ENCODE peak calls at places on chromosomes 4 and X, in nine cellular contexts. One of them, this sample, is unnamed.

GRCh38 chr4:38752393-38752961 is 30.3 kb downstream of the TLR10 start:
- DNase-seq in RPMI7951: peak; percentile 62
- DNase-seq in tibial artery: no peak
- DNase-seq in GM19239: peak; percentile 39
- DNase-seq in NCI-H1694: no peak
- DNase-seq in NCI-H1417: no peak
- DNase-seq in left ventricle myocardium inferior: no peak
- DNase-seq in NCI-H446: no peak
- DNase-seq in activated T-cell treated with anti-CD3 and anti-CD28 coated beads for 48 hours: no peak
- DNase-seq in this sample: no peak

GRCh38 chrX:24506082-24506481 is 41.0 kb downstream of the PDK3 start:
- DNase-seq in NCI-H1694: no peak
- DNase-seq in GM19239: no peak
- DNase-seq in NCI-H446: no peak
- DNase-seq in left ventricle myocardium inferior: no peak
- DNase-seq in tibial artery: no peak
- DNase-seq in NCI-H1417: no peak
- DNase-seq in RPMI7951: peak; percentile 52
- DNase-seq in activated T-cell treated with anti-CD3 and anti-CD28 coated beads for 48 hours: peak; percentile 6
- DNase-seq in this sample: no peak

GRCh38 chrX:54640721-54641120 is 110.7 kb downstream of the GNL3L start:
- DNase-seq in RPMI7951: peak; percentile 28
- DNase-seq in activated T-cell treated with anti-CD3 and anti-CD28 coated beads for 48 hours: no peak
- DNase-seq in NCI-H446: no peak
- DNase-seq in left ventricle myocardium inferior: no peak
- DNase-seq in NCI-H1417: no peak
- DNase-seq in GM19239: no peak
- DNase-seq in NCI-H1694: no peak
- DNase-seq in tibial artery: no peak
- DNase-seq in this sample: peak; percentile 95

GRCh38 chr4:128385683-128386304 is 98.2 kb upstream of the PGRMC2 start:
- DNase-seq in left ventricle myocardium inferior: no peak
- DNase-seq in NCI-H1694: no peak
- DNase-seq in activated T-cell treated with anti-CD3 and anti-CD28 coated beads for 48 hours: no peak
- DNase-seq in NCI-H1417: no peak
- DNase-seq in RPMI7951: peak; percentile 74
- DNase-seq in tibial artery: no peak
- DNase-seq in GM19239: no peak
- DNase-seq in NCI-H446: no peak
- DNase-seq in this sample: no peak

GRCh38 chr4:24912252-24913098 is at the start of gene CCDC149:
- DNase-seq in NCI-H446: no peak
- DNase-seq in RPMI7951: peak; percentile 65
- DNase-seq in activated T-cell treated with anti-CD3 and anti-CD28 coated beads for 48 hours: peak; percentile 4
- DNase-seq in NCI-H1417: peak; percentile 97
- DNase-seq in NCI-H1694: peak; percentile 41
- DNase-seq in tibial artery: peak; percentile 81
- DNase-seq in left ventricle myocardium inferior: peak; percentile 71
- DNase-seq in GM19239: no peak
- DNase-seq in this sample: peak; percentile 92

GRCh38 chrX:140948827-140949226 is 53.6 kb upstream of the SPANXB1 start:
- DNase-seq in activated T-cell treated with anti-CD3 and anti-CD28 coated beads for 48 hours: no peak
- DNase-seq in NCI-H446: no peak
- DNase-seq in NCI-H1694: no peak
- DNase-seq in RPMI7951: no peak
- DNase-seq in NCI-H1417: no peak
- DNase-seq in GM19239: no peak
- DNase-seq in tibial artery: no peak
- DNase-seq in left ventricle myocardium inferior: no peak
- DNase-seq in this sample: peak; percentile 2

GRCh38 chr4:100823993-100824323 is 306.1 kb upstream of the EMCN start:
- DNase-seq in NCI-H1694: no peak
- DNase-seq in NCI-H1417: no peak
- DNase-seq in NCI-H446: no peak
- DNase-seq in RPMI7951: no peak
- DNase-seq in left ventricle myocardium inferior: no peak
- DNase-seq in activated T-cell treated with anti-CD3 and anti-CD28 coated beads for 48 hours: no peak
- DNase-seq in tibial artery: no peak
- DNase-seq in GM19239: no peak
- DNase-seq in this sample: no peak

GRCh38 chr4:55087016-55087929 is 38.1 kb downstream of the KDR start:
- DNase-seq in RPMI7951: no peak
- DNase-seq in tibial artery: no peak
- DNase-seq in GM19239: no peak
- DNase-seq in NCI-H446: no peak
- DNase-seq in left ventricle myocardium inferior: no peak
- DNase-seq in NCI-H1417: no peak
- DNase-seq in activated T-cell treated with anti-CD3 and anti-CD28 coated beads for 48 hours: no peak
- DNase-seq in NCI-H1694: no peak
- DNase-seq in this sample: no peak

GRCh38 chrX:154396948-154397887 is 959 bp upstream of the RPL10 start:
- DNase-seq in GM19239: no peak
- DNase-seq in RPMI7951: peak; percentile 64
- DNase-seq in NCI-H1694: peak; percentile 32
- DNase-seq in activated T-cell treated with anti-CD3 and anti-CD28 coated beads for 48 hours: peak; percentile 67
- DNase-seq in tibial artery: peak; percentile 87
- DNase-seq in left ventricle myocardium inferior: peak; percentile 81
- DNase-seq in NCI-H1417: peak; percentile 59
- DNase-seq in NCI-H446: no peak
- DNase-seq in this sample: peak; percentile 75

GRCh38 chr4:24266951-24267577 is 317.3 kb downstream of the DHX15 start:
- DNase-seq in activated T-cell treated with anti-CD3 and anti-CD28 coated beads for 48 hours: no peak
- DNase-seq in RPMI7951: peak; percentile 8
- DNase-seq in NCI-H1417: no peak
- DNase-seq in NCI-H446: no peak
- DNase-seq in left ventricle myocardium inferior: no peak
- DNase-seq in NCI-H1694: no peak
- DNase-seq in tibial artery: no peak
- DNase-seq in GM19239: no peak
- DNase-seq in this sample: peak; percentile 29

GRCh38 chrX:34631826-34632225 is 25.3 kb downstream of the TMEM47 start:
- DNase-seq in tibial artery: no peak
- DNase-seq in NCI-H1694: no peak
- DNase-seq in left ventricle myocardium inferior: no peak
- DNase-seq in GM19239: no peak
- DNase-seq in NCI-H1417: no peak
- DNase-seq in RPMI7951: peak; percentile 16
- DNase-seq in NCI-H446: no peak
- DNase-seq in activated T-cell treated with anti-CD3 and anti-CD28 coated beads for 48 hours: no peak
- DNase-seq in this sample: no peak

GRCh38 chrX:78375894-78376293 is 48.5 kb upstream of the CYSLTR1 start:
- DNase-seq in tibial artery: no peak
- DNase-seq in NCI-H446: no peak
- DNase-seq in RPMI7951: peak; percentile 53
- DNase-seq in NCI-H1694: no peak
- DNase-seq in NCI-H1417: no peak
- DNase-seq in activated T-cell treated with anti-CD3 and anti-CD28 coated beads for 48 hours: no peak
- DNase-seq in GM19239: no peak
- DNase-seq in left ventricle myocardium inferior: no peak
- DNase-seq in this sample: peak; percentile 66

GRCh38 chrX:85994228-85994627 is 53.1 kb downstream of the CHM start:
- DNase-seq in NCI-H446: no peak
- DNase-seq in NCI-H1417: no peak
- DNase-seq in left ventricle myocardium inferior: no peak
- DNase-seq in RPMI7951: peak; percentile 0
- DNase-seq in activated T-cell treated with anti-CD3 and anti-CD28 coated beads for 48 hours: no peak
- DNase-seq in tibial artery: no peak
- DNase-seq in GM19239: no peak
- DNase-seq in NCI-H1694: no peak
- DNase-seq in this sample: no peak

GRCh38 chr4:83535945-83536648 is at the start of gene GPAT3:
- DNase-seq in NCI-H446: no peak
- DNase-seq in left ventricle myocardium inferior: peak; percentile 85
- DNase-seq in tibial artery: peak; percentile 88
- DNase-seq in GM19239: peak; percentile 44
- DNase-seq in NCI-H1694: no peak
- DNase-seq in RPMI7951: peak; percentile 78
- DNase-seq in activated T-cell treated with anti-CD3 and anti-CD28 coated beads for 48 hours: peak; percentile 66
- DNase-seq in NCI-H1417: peak; percentile 41
- DNase-seq in this sample: peak; percentile 76

GRCh38 chrX:95626748-95627147 is 1057.9 kb upstream of the DIAPH2 start:
- DNase-seq in GM19239: no peak
- DNase-seq in RPMI7951: no peak
- DNase-seq in left ventricle myocardium inferior: no peak
- DNase-seq in NCI-H1417: no peak
- DNase-seq in NCI-H446: no peak
- DNase-seq in NCI-H1694: no peak
- DNase-seq in activated T-cell treated with anti-CD3 and anti-CD28 coated beads for 48 hours: no peak
- DNase-seq in tibial artery: no peak
- DNase-seq in this sample: no peak

GRCh38 chr4:66972087-66972486 is 573.2 kb downstream of the CENPC start:
- DNase-seq in NCI-H1417: no peak
- DNase-seq in left ventricle myocardium inferior: no peak
- DNase-seq in NCI-H1694: no peak
- DNase-seq in RPMI7951: no peak
- DNase-seq in GM19239: no peak
- DNase-seq in activated T-cell treated with anti-CD3 and anti-CD28 coated beads for 48 hours: no peak
- DNase-seq in NCI-H446: no peak
- DNase-seq in tibial artery: no peak
- DNase-seq in this sample: no peak

GRCh38 chr4:133581971-133582619 is 433.0 kb downstream of the PCDH10 start:
- DNase-seq in NCI-H446: no peak
- DNase-seq in NCI-H1694: no peak
- DNase-seq in tibial artery: no peak
- DNase-seq in left ventricle myocardium inferior: no peak
- DNase-seq in activated T-cell treated with anti-CD3 and anti-CD28 coated beads for 48 hours: no peak
- DNase-seq in RPMI7951: no peak
- DNase-seq in NCI-H1417: no peak
- DNase-seq in GM19239: no peak
- DNase-seq in this sample: no peak

GRCh38 chr4:21946858-21947257 is 1.7 kb downstream of the KCNIP4 start:
- DNase-seq in NCI-H1417: no peak
- DNase-seq in RPMI7951: no peak
- DNase-seq in NCI-H1694: no peak
- DNase-seq in activated T-cell treated with anti-CD3 and anti-CD28 coated beads for 48 hours: no peak
- DNase-seq in tibial artery: no peak
- DNase-seq in GM19239: no peak
- DNase-seq in left ventricle myocardium inferior: no peak
- DNase-seq in NCI-H446: no peak
- DNase-seq in this sample: no peak

GRCh38 chr4:24748758-24749350 is 46.5 kb upstream of the SOD3 start:
- DNase-seq in GM19239: no peak
- DNase-seq in NCI-H1694: no peak
- DNase-seq in NCI-H1417: no peak
- DNase-seq in NCI-H446: no peak
- DNase-seq in RPMI7951: no peak
- DNase-seq in activated T-cell treated with anti-CD3 and anti-CD28 coated beads for 48 hours: no peak
- DNase-seq in tibial artery: no peak
- DNase-seq in left ventricle myocardium inferior: no peak
- DNase-seq in this sample: no peak

GRCh38 chr4:43607827-43608461 is 715.4 kb downstream of the GRXCR1 start:
- DNase-seq in tibial artery: no peak
- DNase-seq in left ventricle myocardium inferior: no peak
- DNase-seq in RPMI7951: no peak
- DNase-seq in NCI-H1417: no peak
- DNase-seq in NCI-H1694: no peak
- DNase-seq in GM19239: no peak
- DNase-seq in activated T-cell treated with anti-CD3 and anti-CD28 coated beads for 48 hours: no peak
- DNase-seq in NCI-H446: no peak
- DNase-seq in this sample: no peak

GRCh38 chr4:95638920-95639501 is 90.2 kb upstream of the UNC5C start:
- DNase-seq in NCI-H446: no peak
- DNase-seq in RPMI7951: no peak
- DNase-seq in GM19239: no peak
- DNase-seq in NCI-H1417: no peak
- DNase-seq in activated T-cell treated with anti-CD3 and anti-CD28 coated beads for 48 hours: no peak
- DNase-seq in left ventricle myocardium inferior: no peak
- DNase-seq in NCI-H1694: no peak
- DNase-seq in tibial artery: no peak
- DNase-seq in this sample: no peak

GRCh38 chrX:131795442-131796229 is 227.5 kb upstream of the STK26 start:
- DNase-seq in NCI-H1694: no peak
- DNase-seq in left ventricle myocardium inferior: no peak
- DNase-seq in NCI-H446: no peak
- DNase-seq in NCI-H1417: no peak
- DNase-seq in RPMI7951: no peak
- DNase-seq in tibial artery: no peak
- DNase-seq in GM19239: no peak
- DNase-seq in activated T-cell treated with anti-CD3 and anti-CD28 coated beads for 48 hours: no peak
- DNase-seq in this sample: no peak

GRCh38 chrX:24343719-24344118 is 16.7 kb upstream of the SUPT20HL1 start:
- DNase-seq in RPMI7951: no peak
- DNase-seq in left ventricle myocardium inferior: no peak
- DNase-seq in activated T-cell treated with anti-CD3 and anti-CD28 coated beads for 48 hours: no peak
- DNase-seq in tibial artery: no peak
- DNase-seq in NCI-H1417: no peak
- DNase-seq in GM19239: no peak
- DNase-seq in NCI-H1694: no peak
- DNase-seq in NCI-H446: no peak
- DNase-seq in this sample: no peak

GRCh38 chr4:189124149-189124758 is 816.4 kb upstream of the FRG1 start:
- DNase-seq in NCI-H1694: no peak
- DNase-seq in tibial artery: no peak
- DNase-seq in left ventricle myocardium inferior: no peak
- DNase-seq in GM19239: no peak
- DNase-seq in activated T-cell treated with anti-CD3 and anti-CD28 coated beads for 48 hours: no peak
- DNase-seq in NCI-H446: no peak
- DNase-seq in NCI-H1417: peak; percentile 42
- DNase-seq in RPMI7951: peak; percentile 22
- DNase-seq in this sample: peak; percentile 54

GRCh38 chrX:104137496-104137895 is 19.3 kb downstream of the SLC25A53 start:
- DNase-seq in tibial artery: no peak
- DNase-seq in RPMI7951: peak; percentile 23
- DNase-seq in activated T-cell treated with anti-CD3 and anti-CD28 coated beads for 48 hours: no peak
- DNase-seq in GM19239: no peak
- DNase-seq in NCI-H1694: no peak
- DNase-seq in NCI-H446: peak; percentile 1
- DNase-seq in NCI-H1417: no peak
- DNase-seq in left ventricle myocardium inferior: no peak
- DNase-seq in this sample: peak; percentile 7

GRCh38 chr4:76339364-76339763 is 32.8 kb downstream of the STBD1 start:
- DNase-seq in left ventricle myocardium inferior: no peak
- DNase-seq in tibial artery: no peak
- DNase-seq in NCI-H446: no peak
- DNase-seq in activated T-cell treated with anti-CD3 and anti-CD28 coated beads for 48 hours: no peak
- DNase-seq in NCI-H1417: no peak
- DNase-seq in NCI-H1694: no peak
- DNase-seq in GM19239: no peak
- DNase-seq in RPMI7951: no peak
- DNase-seq in this sample: no peak

GRCh38 chr4:149164282-149164681 is 651.4 kb downstream of the IQCM start:
- DNase-seq in NCI-H1694: no peak
- DNase-seq in RPMI7951: peak; percentile 3
- DNase-seq in left ventricle myocardium inferior: no peak
- DNase-seq in activated T-cell treated with anti-CD3 and anti-CD28 coated beads for 48 hours: no peak
- DNase-seq in tibial artery: no peak
- DNase-seq in NCI-H1417: no peak
- DNase-seq in NCI-H446: no peak
- DNase-seq in GM19239: no peak
- DNase-seq in this sample: no peak

GRCh38 chr4:42397635-42398447 is 553 bp downstream of the SHISA3 start:
- DNase-seq in GM19239: no peak
- DNase-seq in activated T-cell treated with anti-CD3 and anti-CD28 coated beads for 48 hours: no peak
- DNase-seq in left ventricle myocardium inferior: peak; percentile 28
- DNase-seq in RPMI7951: no peak
- DNase-seq in NCI-H1417: no peak
- DNase-seq in NCI-H446: no peak
- DNase-seq in NCI-H1694: no peak
- DNase-seq in tibial artery: no peak
- DNase-seq in this sample: no peak

This sample was measured in T47D.